ENCODE peak calls at places on chromosomes 16 and 17, in nine cellular contexts. Y is mammary epithelial cell, I is cardiac muscle cell, R is dorsolateral prefrontal cortex, P is neural crest cell, C is GM06990, F is fibroblast of mammary gland, G is A549, V is NB4. K is an unnamed sample.

GRCh38 chr16:17397499-17397891 is 73.3 kb downstream of the XYLT1 start:
- DNase-seq in G (peak; percentile 35), Y (no peak), R (no peak), C (no peak), V (no peak), P (no peak), F (peak; percentile 68), I (peak; percentile 69), K (no peak)

GRCh38 chr17:73640691-73641090 is 3.6 kb downstream of the SDK2 start:
- DNase-seq in C (no peak), F (no peak), Y (no peak), G (no peak), V (no peak), R (no peak), P (no peak), I (no peak), K (no peak)

GRCh38 chr17:82888583-82889495 is 49.0 kb upstream of the ZNF750 start:
- DNase-seq in I (no peak), P (no peak), V (no peak), R (no peak), G (no peak), C (no peak), F (no peak), Y (no peak), K (no peak)

GRCh38 chr17:1087381-1088241 is 90.7 kb downstream of the TIMM22 start:
- DNase-seq in F (no peak), G (peak; percentile 84), Y (peak; percentile 77), P (peak; percentile 22), V (no peak), C (no peak), R (no peak), I (peak; percentile 50), K (no peak)

GRCh38 chr17:65813306-65813705 is 251.9 kb upstream of the AXIN2 start:
- DNase-seq in Y (no peak), R (no peak), I (no peak), C (no peak), V (no peak), G (no peak), P (no peak), F (no peak), K (no peak)

GRCh38 chr16:30585022-30585399 is 486 bp downstream of the ZNF785 start:
- DNase-seq in R (no peak), I (no peak), F (peak; percentile 12), Y (no peak), C (no peak), G (no peak), P (no peak), V (peak; percentile 59), K (peak; percentile 54)

GRCh38 chr17:65547253-65547670 is 14.2 kb downstream of the AXIN2 start:
- DNase-seq in C (no peak), P (no peak), Y (no peak), I (no peak), F (peak; percentile 55), V (no peak), R (no peak), G (peak; percentile 62), K (no peak)

GRCh38 chr16:49497466-49497865 is 123.9 kb downstream of the C16orf78 start:
- DNase-seq in P (no peak), I (no peak), F (no peak), C (no peak), V (no peak), R (no peak), Y (no peak), G (no peak), K (no peak)

GRCh38 chr17:72284806-72285205 is 164.0 kb downstream of the SOX9 start:
- DNase-seq in R (no peak), P (no peak), V (no peak), F (no peak), Y (no peak), I (no peak), C (no peak), G (no peak), K (no peak)

GRCh38 chr17:1460233-1460632 is 4.2 kb upstream of the CRK start:
- DNase-seq in C (no peak), Y (peak; percentile 20), I (no peak), G (no peak), R (no peak), V (no peak), P (no peak), F (peak; percentile 21), K (no peak)

GRCh38 chr16:72013888-72014538 is 5.5 kb downstream of the DHODH start:
- DNase-seq in P (no peak), Y (no peak), R (no peak), V (peak; percentile 52), F (peak; percentile 9), C (no peak), I (peak; percentile 12), G (no peak), K (no peak)

GRCh38 chr17:27540300-27541105 is 84.3 kb downstream of the KSR1 start:
- DNase-seq in Y (peak; percentile 49), F (peak; percentile 97), I (no peak), G (peak; percentile 97), C (no peak), R (no peak), P (no peak), V (peak; percentile 80), K (no peak)

GRCh38 chr16:64417711-64418227 is 704.1 kb downstream of the CDH11 start:
- DNase-seq in F (peak; percentile 61), C (no peak), V (no peak), I (no peak), Y (no peak), R (no peak), G (no peak), P (no peak), K (no peak)

GRCh38 chr17:30805944-30806456 is 18.5 kb downstream of the CRLF3 start:
- DNase-seq in P (no peak), Y (no peak), F (no peak), G (no peak), I (no peak), R (no peak), V (no peak), C (no peak), K (no peak)

GRCh38 chr17:42783062-42783777 is 2.8 kb downstream of the WNK4 start:
- DNase-seq in Y (peak; percentile 77), V (no peak), P (no peak), I (no peak), C (no peak), R (no peak), G (peak; percentile 67), F (peak; percentile 75), K (no peak)

GRCh38 chr16:85428168-85428898 is 184.8 kb upstream of the GSE1 start:
- DNase-seq in R (peak; percentile 41), P (no peak), G (peak; percentile 68), I (no peak), Y (no peak), C (peak; percentile 37), F (peak; percentile 33), V (peak; percentile 69), K (peak; percentile 88)
- TF ChIP-seq CTCF in R (peak; percentile 48), P (peak; percentile 56), G (peak; percentile 67), I (peak; percentile 46), Y (peak; percentile 63), C (peak; percentile 67), F (peak; percentile 53), V (peak; percentile 71), K (peak; percentile 68)

GRCh38 chr17:75978938-75979704 is at the start of the genes ACOX1 and TEN1:
- DNase-seq in Y (peak; percentile 94), I (peak; percentile 98), V (peak; percentile 97), R (peak; percentile 93), G (peak; percentile 99), F (peak; percentile 94), P (peak; percentile 94), C (peak; percentile 96), K (peak; percentile 95)
- TF ChIP-seq CTCF in Y (peak; percentile 37), I (peak; percentile 26), V (peak; percentile 9), R (peak; percentile 54), G (peak; percentile 21), F (peak; percentile 1), P (peak; percentile 54), C (peak; percentile 40), K (peak; percentile 30)

DNA sequence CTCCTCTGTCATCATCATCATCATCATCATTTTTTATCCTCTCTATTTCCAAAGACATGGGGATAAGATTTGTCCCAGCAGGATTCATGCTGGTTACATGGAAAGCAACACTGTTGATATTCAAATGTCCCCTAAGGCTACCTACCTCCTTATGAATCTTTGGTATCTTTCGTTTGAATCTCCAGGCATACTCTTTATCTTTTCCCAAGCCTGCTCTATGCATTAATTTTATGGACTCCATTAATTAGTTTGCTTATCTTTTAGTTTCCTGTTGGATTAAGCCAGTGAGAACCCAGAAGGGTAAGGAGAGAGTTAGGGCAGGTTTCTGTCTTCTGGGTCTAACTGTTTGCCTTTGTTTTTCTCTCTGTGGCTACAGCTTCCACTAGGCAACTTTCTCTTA is 129.6 kb upstream of the GOT2 start:
- DNase-seq in Y (no peak), G (no peak), C (no peak), V (no peak), R (no peak), I (no peak), P (no peak), F (no peak), K (no peak)
- TF ChIP-seq CTCF in Y (no peak), G (no peak), C (no peak), V (no peak), R (no peak), I (no peak), P (no peak), F (no peak), K (no peak)

GRCh38 chr17:47838636-47839035 is 2.4 kb downstream of the SCRN2 start:
- DNase-seq in G (no peak), Y (no peak), P (no peak), F (no peak), R (no peak), V (no peak), C (no peak), I (no peak), K (no peak)

GRCh38 chr17:47839899-47840741 is 953 bp downstream of the SCRN2 start:
- DNase-seq in G (no peak), R (no peak), I (no peak), F (no peak), Y (no peak), V (no peak), P (no peak), C (no peak), K (no peak)

GRCh38 chr17:47839071-47839470 is 2.0 kb downstream of the SCRN2 start:
- DNase-seq in P (no peak), G (no peak), I (no peak), F (no peak), C (no peak), R (no peak), Y (no peak), V (no peak), K (no peak)

GRCh38 chr17:47836601-47837000 is 4.5 kb downstream of the SCRN2 start:
- DNase-seq in Y (no peak), R (no peak), G (no peak), V (no peak), I (no peak), F (no peak), P (no peak), C (no peak), K (no peak)

DNA sequence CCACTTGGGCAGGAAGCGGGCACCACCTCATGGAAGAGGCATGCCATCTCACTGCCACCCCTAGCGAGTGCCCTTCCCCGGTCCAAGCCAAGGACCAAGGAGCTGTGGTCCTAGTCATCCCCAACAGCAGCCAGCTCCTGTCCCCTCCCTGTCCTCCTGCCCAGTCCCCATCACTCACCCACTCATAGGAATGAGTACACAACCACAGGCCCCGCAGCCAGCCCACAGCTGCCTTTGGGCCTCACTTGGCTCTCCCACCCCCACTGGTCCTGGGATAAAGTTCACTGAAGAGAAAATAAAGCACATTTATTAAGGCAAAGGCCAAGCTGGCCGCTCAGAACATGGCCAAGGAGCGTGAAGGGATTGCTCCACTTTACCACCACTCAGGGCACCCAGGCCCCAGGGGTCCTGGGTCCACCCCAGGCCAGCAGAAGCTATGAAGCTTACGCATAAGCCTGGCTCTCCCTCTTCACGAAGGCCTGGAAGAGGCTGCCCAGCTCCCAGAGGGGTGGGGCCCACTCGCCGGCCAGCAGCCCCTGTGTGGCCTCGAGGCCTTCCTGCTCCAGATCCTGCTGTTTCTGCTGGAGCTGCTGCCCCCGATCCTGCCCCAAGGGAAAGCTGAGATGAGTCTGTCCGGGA is 3.6 kb downstream of the SCRN2 start:
- DNase-seq in I (no peak), G (no peak), R (no peak), F (peak; percentile 58), C (no peak), Y (peak; percentile 36), P (no peak), V (no peak), K (no peak)
- TF ChIP-seq CTCF in I (no peak), G (no peak), R (no peak), F (no peak), C (no peak), Y (peak; percentile 28), P (no peak), V (no peak), K (no peak)